ENCODE peak calls at places on chromosomes 6 and 20, in ten cellular contexts. K, M, B, Q, U, S, A, X, O and J are unnamed samples.

GRCh38 chr6:100462990-100463684 is 1.6 kb downstream of the SIM1 start:
- DNase-seq in K (no peak), M (peak; percentile 15), B (no peak), Q (no peak), U (no peak), S (no peak), A (no peak), X (no peak), O (no peak), J (no peak)

GRCh38 chr6:170041526-170041925 is 249.4 kb downstream of the DLL1 start:
- DNase-seq in K (no peak), M (no peak), B (no peak), Q (no peak), U (no peak), S (no peak), A (no peak), X (no peak), O (no peak), J (no peak)

GRCh38 chr6:165556116-165556843 is 106.8 kb downstream of the PDE10A start:
- DNase-seq in K (no peak), M (peak; percentile 81), B (no peak), Q (no peak), U (no peak), S (no peak), A (no peak), X (no peak), O (peak; percentile 42), J (no peak)

GRCh38 chr20:38001981-38002380 is 31.3 kb downstream of the TTI1 start:
- DNase-seq in K (no peak), M (no peak), B (no peak), Q (no peak), U (no peak), S (peak; percentile 41), A (no peak), X (no peak), O (no peak), J (no peak)

GRCh38 chr6:149840345-149841075 is 23.6 kb downstream of the LRP11 start:
- DNase-seq in K (peak; percentile 89), M (peak; percentile 90), B (no peak), Q (peak; percentile 35), U (peak; percentile 68), S (peak; percentile 84), A (peak; percentile 54), X (peak; percentile 91), O (peak; percentile 92), J (peak; percentile 53)

GRCh38 chr6:127404133-127404532 is 55.1 kb downstream of the KIAA0408 start:
- DNase-seq in K (no peak), M (no peak), B (no peak), Q (no peak), U (no peak), S (no peak), A (no peak), X (no peak), O (no peak), J (no peak)

GRCh38 chr6:45563902-45564301 is 186.2 kb upstream of the SUPT3H start:
- DNase-seq in K (no peak), M (no peak), B (no peak), Q (no peak), U (no peak), S (no peak), A (no peak), X (no peak), O (no peak), J (no peak)

GRCh38 chr6:95091823-95092436 is 485.4 kb upstream of the MANEA start:
- DNase-seq in K (peak; percentile 6), M (peak; percentile 71), B (peak; percentile 75), Q (peak; percentile 56), U (no peak), S (peak; percentile 58), A (no peak), X (no peak), O (peak; percentile 33), J (peak; percentile 58)

GRCh38 chr6:43428874-43429273 is 1.5 kb downstream of the ABCC10 start:
- DNase-seq in K (no peak), M (no peak), B (no peak), Q (no peak), U (no peak), S (peak; percentile 8), A (no peak), X (no peak), O (no peak), J (peak; percentile 8)